ENCODE peak calls at places on chromosomes 2 and 18, in four cellular contexts. E is upper lobe of left lung, R is Panc1, L is GM12878. H is an unnamed sample.

GRCh38 chr2:22854588-22854987 is 530.4 kb upstream of the KLHL29 start:
- ATAC-seq in L (no peak), E (no peak), R (no peak), H (no peak)

GRCh38 chr2:36858551-36859365 is 107.6 kb downstream of the STRN start:
- ATAC-seq in R (no peak), E (no peak), L (peak), H (no peak)

GRCh38 chr2:105576050-105576439 is 168.7 kb upstream of the NCK2 start:
- ATAC-seq in L (peak), R (peak), E (no peak), H (no peak)

GRCh38 chr18:57497372-57498294 is 62.5 kb downstream of the ONECUT2 start:
- ATAC-seq in E (no peak), L (no peak), R (no peak), H (peak)

GRCh38 chr2:199463708-199464613 is 6.2 kb upstream of the SATB2 start:
- ATAC-seq in R (no peak), L (no peak), E (no peak), H (no peak)

GRCh38 chr18:35158728-35159443 is 81.9 kb upstream of the ZNF397 start:
- ATAC-seq in L (peak), R (no peak), E (no peak), H (no peak)

GRCh38 chr2:5897249-5897648 is 205.1 kb downstream of the SOX11 start:
- ATAC-seq in R (no peak), L (no peak), E (no peak), H (no peak)

GRCh38 chr18:275486-275885 is 7.6 kb upstream of the THOC1 start:
- ATAC-seq in L (no peak), E (no peak), R (no peak), H (peak)

GRCh38 chr2:60735496-60736250 is 20.4 kb upstream of the PAPOLG start:
- ATAC-seq in L (peak), R (peak), E (no peak), H (no peak)

GRCh38 chr2:26970928-26971627 is 641 bp downstream of the MAPRE3 start:
- ATAC-seq in R (peak), L (peak), E (peak), H (peak)

GRCh38 chr2:160075171-160075570 is 12.8 kb upstream of the PLA2R1 start:
- ATAC-seq in L (no peak), E (no peak), R (no peak), H (peak)

GRCh38 chr2:226380679-226381078 is 418.9 kb downstream of the IRS1 start:
- ATAC-seq in E (no peak), R (no peak), L (no peak), H (peak)

GRCh38 chr2:48510329-48510728 is 19.6 kb upstream of the STON1 start:
- ATAC-seq in R (no peak), L (no peak), E (no peak), H (peak)

GRCh38 chr2:60552096-60552850 is 1.2 kb downstream of the BCL11A start:
- ATAC-seq in L (no peak), E (no peak), R (no peak), H (no peak)

GRCh38 chr2:197011777-197012641 is 85.5 kb upstream of the PGAP1 start:
- ATAC-seq in R (peak), E (no peak), L (peak), H (no peak)

GRCh38 chr2:38947241-38948239 is 57.9 kb downstream of the ARHGEF33 start:
- ATAC-seq in R (peak), E (peak), L (peak), H (peak)

GRCh38 chr2:236507393-236508085 is 62.1 kb upstream of the ACKR3 start:
- ATAC-seq in R (peak), E (peak), L (no peak), H (peak)

GRCh38 chr18:63182247-63182771 is 137.3 kb downstream of the BCL2 start:
- ATAC-seq in L (peak), R (no peak), E (no peak), H (no peak)

GRCh38 chr2:233183869-233184418 is 67.5 kb upstream of the ATG16L1 start:
- ATAC-seq in L (no peak), R (no peak), E (no peak), H (no peak)

GRCh38 chr2:233179848-233180368 is 71.6 kb upstream of the ATG16L1 start:
- ATAC-seq in R (peak), E (no peak), L (peak), H (no peak)

GRCh38 chr2:233174131-233174530 is 77.3 kb upstream of the ATG16L1 start:
- ATAC-seq in R (no peak), E (no peak), L (no peak), H (no peak)

GRCh38 chr2:233184669-233185068 is 66.8 kb upstream of the ATG16L1 start:
- ATAC-seq in R (no peak), E (no peak), L (peak), H (no peak)

GRCh38 chr2:233178994-233179847 is 72.3 kb upstream of the ATG16L1 start:
- ATAC-seq in E (peak), L (no peak), R (peak), H (no peak)
- TF ChIP-seq POLR2AphosphoS5 in E (no peak), L (no peak), R (no peak), H (no peak)

DNA sequence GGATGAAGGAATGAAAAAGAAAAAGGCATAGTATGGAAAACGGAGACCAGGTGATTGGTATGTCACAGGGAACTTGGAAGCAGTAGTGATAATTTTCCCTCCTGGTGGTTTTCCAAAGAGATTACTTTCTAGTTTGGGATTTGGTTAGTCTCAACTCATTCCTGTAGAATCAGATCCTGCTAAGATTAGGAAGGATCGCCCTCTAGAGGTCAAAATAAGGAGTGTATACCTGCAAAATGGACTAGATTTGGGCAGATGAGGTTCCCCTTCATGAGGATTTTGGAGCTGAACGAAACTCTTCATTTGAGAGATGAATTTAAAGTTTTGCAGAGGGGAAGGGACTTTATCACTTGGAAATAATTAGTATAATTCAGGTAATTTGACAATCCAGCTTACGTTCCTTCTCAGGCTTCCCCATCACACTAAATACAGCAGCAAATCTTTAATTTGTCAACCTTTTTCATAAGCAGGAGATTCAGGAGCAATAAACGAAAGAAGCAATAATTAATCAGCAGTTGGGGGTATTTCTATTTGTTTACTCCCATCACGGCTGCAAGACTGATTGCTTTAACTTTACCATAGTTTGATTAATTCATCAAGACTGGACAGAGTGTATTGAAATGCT is 65.2 kb downstream of the CCDC195 start:
- ATAC-seq in L (peak), R (peak), E (no peak), H (no peak)
- TF ChIP-seq CTCF in L (peak), R (peak), E (peak), H (peak)

GRCh38 chr2:25742501-25742900 is 69.1 kb upstream of the DTNB start:
- ATAC-seq in R (no peak), L (no peak), E (no peak), H (no peak)

GRCh38 chr2:25744055-25744454 is 70.7 kb upstream of the DTNB start:
- ATAC-seq in E (peak), R (no peak), L (no peak), H (no peak)

GRCh38 chr2:25743132-25743830 is 69.9 kb upstream of the DTNB start:
- ATAC-seq in L (no peak), R (no peak), E (no peak), H (no peak)

GRCh38 chr2:25738383-25739343 is 65.3 kb upstream of the DTNB start:
- ATAC-seq in E (no peak), L (no peak), R (no peak), H (no peak)

DNA sequence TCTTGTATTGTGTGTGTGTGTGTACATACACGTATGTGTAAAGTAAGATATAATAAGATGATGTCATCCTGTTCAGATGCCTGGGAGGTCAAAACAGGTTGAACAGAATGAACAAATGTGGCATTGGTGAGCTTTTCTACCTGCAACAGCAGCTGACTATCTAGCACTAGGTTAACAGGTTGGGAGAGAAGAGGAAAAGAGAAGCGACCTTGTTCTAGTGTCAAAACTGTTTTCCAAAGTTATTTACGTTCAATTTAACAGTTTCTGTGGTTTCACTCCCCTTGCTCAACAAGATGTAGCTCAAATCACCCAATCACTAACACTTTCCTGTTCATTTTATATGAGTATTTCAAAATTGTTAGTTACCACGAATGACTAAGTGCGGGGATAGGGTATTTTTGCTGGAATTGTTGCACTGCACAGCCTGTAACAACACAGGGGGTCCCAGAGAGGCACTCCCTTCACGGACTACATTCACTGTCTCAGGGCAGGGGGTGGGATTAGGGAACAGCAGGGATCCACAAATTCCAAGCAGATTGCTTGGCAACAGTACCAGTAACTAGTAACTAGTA is 67.5 kb upstream of the DTNB start:
- ATAC-seq in R (no peak), E (no peak), L (no peak), H (no peak)
- TF ChIP-seq POLR2AphosphoS5 in R (no peak), E (no peak), L (no peak), H (no peak)

GRCh38 chr2:177101930-177102329 is 110.7 kb upstream of the HNRNPA3 start:
- ATAC-seq in L (no peak), E (no peak), R (no peak), H (no peak)

GRCh38 chr2:177108890-177109289 is 103.7 kb upstream of the HNRNPA3 start:
- ATAC-seq in L (peak), E (no peak), R (no peak), H (no peak)

DNA sequence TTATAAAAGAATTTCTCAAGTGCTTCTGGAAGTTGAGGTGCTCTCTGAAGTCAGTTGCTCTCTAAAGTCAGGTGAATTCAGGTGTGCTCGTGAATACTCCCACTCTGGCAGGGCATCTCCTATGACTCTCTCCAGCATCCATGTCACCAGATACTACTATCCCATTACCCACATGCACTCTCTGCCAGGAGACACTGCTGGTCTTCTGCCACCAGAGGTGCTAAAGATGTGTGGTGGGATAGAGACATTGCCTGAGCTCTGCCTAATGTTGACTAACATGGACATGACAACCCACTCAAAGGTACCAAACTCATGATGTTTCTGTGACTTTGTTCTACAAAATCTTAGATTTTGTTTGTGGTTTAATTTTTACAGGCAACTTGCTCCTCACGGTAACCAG is 106.4 kb upstream of the HNRNPA3 start:
- ATAC-seq in R (peak), L (peak), E (no peak), H (no peak)
- TF ChIP-seq CTCF in R (peak), L (peak), E (no peak), H (no peak)

DNA sequence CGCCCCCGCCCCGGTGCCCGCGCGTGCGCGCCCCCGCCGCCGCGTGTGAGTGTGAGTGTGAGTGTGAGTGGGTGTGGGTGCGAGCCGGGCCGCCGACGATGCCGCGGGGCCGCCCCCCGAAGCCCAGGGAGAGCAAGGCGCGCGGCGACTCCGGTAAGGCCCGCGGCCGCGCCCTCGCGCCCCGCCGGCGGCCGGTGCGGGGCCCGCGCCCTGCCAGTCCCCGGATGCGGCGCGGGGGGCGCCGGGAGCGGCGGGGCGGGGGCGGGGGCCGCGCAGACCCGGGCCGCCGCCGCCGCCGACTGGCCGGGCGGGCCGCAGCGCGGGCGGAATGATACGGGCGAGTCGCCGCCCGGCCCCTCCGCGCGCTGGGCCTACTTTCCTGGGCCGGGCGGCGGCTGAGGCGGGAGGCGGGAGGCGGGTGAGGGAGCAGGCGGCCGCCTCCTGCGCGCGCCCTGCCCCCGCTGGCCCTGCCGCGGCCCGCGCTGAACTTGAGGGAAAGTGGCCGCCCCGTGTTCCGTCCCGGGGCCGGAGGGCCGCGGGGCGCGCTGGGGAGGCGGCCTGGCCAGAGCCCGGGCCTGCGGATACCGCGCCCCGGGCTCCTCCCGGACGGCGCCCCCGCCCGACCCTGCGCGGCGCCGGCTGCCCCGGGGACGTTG is at the start of gene ZNF236:
- ATAC-seq in L (peak), R (peak), E (peak), H (peak)
- TF ChIP-seq POLR2AphosphoS5 in L (peak), R (peak), E (peak), H (peak)

DNA sequence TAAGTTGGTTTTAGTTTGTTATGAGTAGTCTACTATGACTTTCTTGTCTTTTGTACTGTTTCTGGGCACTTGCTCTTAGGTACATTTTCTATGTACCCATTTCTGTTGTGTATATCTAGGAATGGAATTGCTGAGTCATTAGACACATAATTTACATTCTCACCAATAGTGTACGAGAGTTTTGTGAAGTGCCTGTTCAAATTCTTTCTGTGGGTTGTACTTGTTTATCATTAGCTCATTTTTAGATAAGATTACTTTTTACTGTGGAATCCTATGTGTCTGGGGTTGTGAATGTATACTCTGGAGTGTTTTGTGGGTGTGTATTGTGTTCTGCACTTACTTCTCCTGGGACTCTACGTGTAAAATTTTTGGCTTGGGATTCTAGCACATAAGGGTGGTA is 36.6 kb upstream of the CD28 start:
- ATAC-seq in R (no peak), E (no peak), L (no peak), H (no peak)
- TF ChIP-seq CTCF in R (no peak), E (no peak), L (no peak), H (no peak)

GRCh38 chr18:50973367-50974126 is 5.7 kb downstream of the ELAC1 start:
- ATAC-seq in R (no peak), L (peak), E (no peak), H (no peak)

GRCh38 chr18:50967714-50968661 is at the start of gene ELAC1:
- ATAC-seq in L (peak), R (peak), E (peak), H (peak)

GRCh38 chr18:50970006-50970405 is 2.2 kb downstream of the ELAC1 start:
- ATAC-seq in L (no peak), E (no peak), R (no peak), H (no peak)

DNA sequence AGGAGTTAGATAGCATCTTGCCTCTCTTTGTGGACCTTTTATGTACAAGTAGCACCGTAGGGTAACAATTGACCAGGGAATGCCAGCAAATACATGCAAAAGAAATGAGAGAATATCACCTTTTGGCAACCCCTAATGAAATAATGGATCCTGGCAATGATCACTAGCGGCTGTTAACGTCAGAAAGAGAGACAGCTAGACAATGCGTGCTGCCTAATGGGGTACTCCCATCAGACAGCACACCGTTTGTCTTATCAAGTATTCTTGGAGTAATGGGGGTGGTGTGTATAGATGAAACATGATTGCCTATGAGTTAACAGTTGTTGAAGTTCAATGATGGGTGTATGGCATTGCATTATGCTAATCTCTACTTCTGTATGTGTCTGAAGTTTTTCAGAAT is 1.6 kb downstream of the ELAC1 start:
- ATAC-seq in L (no peak), E (no peak), R (no peak), H (no peak)
- TF ChIP-seq POLR2AphosphoS5 in L (no peak), E (no peak), R (no peak), H (no peak)

GRCh38 chr2:126359494-126359893 is 296.5 kb upstream of the GYPC start:
- ATAC-seq in E (no peak), L (peak), R (no peak), H (no peak)
- TF ChIP-seq CTCF in E (no peak), L (peak), R (peak), H (peak)

DNA sequence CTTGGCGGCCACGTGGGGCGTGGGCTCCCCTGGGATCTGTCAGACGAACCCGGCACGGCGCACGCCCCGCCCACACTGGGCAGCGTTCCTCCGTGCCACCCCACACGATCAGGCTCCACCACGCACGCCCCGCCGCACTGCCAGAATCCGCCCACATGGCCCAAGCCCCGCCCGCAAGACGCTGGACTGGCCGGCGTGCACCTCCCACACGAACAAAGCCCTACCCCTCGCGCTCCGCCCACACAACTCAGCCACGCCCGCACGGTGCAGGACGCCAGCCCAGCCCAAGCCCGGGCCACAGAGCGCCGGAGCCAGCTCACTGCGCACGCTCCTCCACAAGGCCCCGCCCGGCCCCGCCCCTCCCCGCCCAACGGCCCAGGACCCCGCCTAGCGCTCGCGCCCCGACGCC is 555 bp downstream of the TMEM18 start:
- ATAC-seq in L (peak), R (peak), E (peak), H (peak)
- TF ChIP-seq POLR2AphosphoS5 in L (no peak), R (no peak), E (no peak), H (peak)

DNA sequence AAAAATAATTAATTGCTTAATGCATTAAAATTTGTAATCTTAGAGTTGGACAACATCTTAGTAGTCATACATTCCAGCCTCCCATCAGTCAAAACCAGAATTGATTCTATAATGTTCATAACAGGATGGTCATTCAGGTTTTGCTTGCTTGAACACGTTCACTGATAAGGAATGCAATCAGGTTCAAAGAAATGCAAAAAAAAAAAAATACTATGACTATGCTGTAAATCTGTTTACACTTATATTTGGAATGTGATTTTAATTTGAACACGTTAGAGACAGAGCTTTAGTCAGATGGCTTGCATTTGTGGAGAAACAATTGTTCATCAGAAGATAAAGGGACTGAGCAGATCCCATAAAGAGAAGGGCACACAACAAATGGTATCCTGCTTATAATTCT is 131.3 kb upstream of the UNC80 start:
- ATAC-seq in E (no peak), R (no peak), L (no peak), H (no peak)
- TF ChIP-seq CTCF in E (no peak), R (no peak), L (no peak), H (no peak)